ENCODE peak calls at places on chromosomes 3 and 15, in nine cellular contexts. Z is T-helper 9 cell; P is activated CD8-positive, alpha-beta memory T cell treated with anti-CD3 and anti-CD28 coated beads for 48 hours; L is SW480; G is right cardiac atrium; H is HuH-7; O is AG09309; J is ACHN; E is SK-N-DZ. V is an unnamed sample.

GRCh38 chr15:60423540-60423939 is 25.8 kb upstream of the ANXA2 start:
- DNase-seq in Z (no peak), P (no peak), L (peak), G (no peak), H (no peak), O (peak), J (peak), E (no peak), V (no peak)

GRCh38 chr15:66017009-66017408 is 147.7 kb downstream of the RAB11A start:
- DNase-seq in Z (no peak), P (no peak), L (no peak), G (no peak), H (no peak), O (no peak), J (no peak), E (peak), V (no peak)

GRCh38 chr15:51076898-51077564 is 17.7 kb downstream of the TNFAIP8L3 start:
- DNase-seq in Z (no peak), P (no peak), L (no peak), G (peak), H (no peak), O (no peak), J (no peak), E (no peak), V (no peak)

GRCh38 chr3:42129014-42129953 is 38.1 kb downstream of the TRAK1 start:
- DNase-seq in Z (no peak), P (no peak), L (no peak), G (no peak), H (no peak), O (no peak), J (no peak), E (no peak), V (no peak)

GRCh38 chr3:40847571-40847992 is 322.8 kb downstream of the ZNF621 start:
- DNase-seq in Z (no peak), P (no peak), L (peak), G (no peak), H (peak), O (no peak), J (peak), E (peak), V (no peak)

GRCh38 chr3:106345353-106346027 is 476.7 kb upstream of the CBLB start:
- DNase-seq in Z (no peak), P (no peak), L (peak), G (no peak), H (no peak), O (peak), J (peak), E (no peak), V (no peak)

GRCh38 chr3:59862686-59863085 is 812.9 kb upstream of the CFAP20DC start:
- DNase-seq in Z (no peak), P (no peak), L (peak), G (no peak), H (no peak), O (no peak), J (peak), E (no peak), V (no peak)

GRCh38 chr3:127174284-127174683 is 18.6 kb upstream of the PRR23E start:
- DNase-seq in Z (no peak), P (no peak), L (no peak), G (no peak), H (no peak), O (no peak), J (no peak), E (no peak), V (no peak)

GRCh38 chr15:84915011-84915958 is 30.8 kb downstream of the SLC28A1 start:
- DNase-seq in Z (no peak), P (peak), L (peak), G (peak), H (peak), O (peak), J (peak), E (peak), V (peak)

GRCh38 chr3:177894021-177894690 is 642.1 kb upstream of the KCNMB2 start:
- DNase-seq in Z (no peak), P (no peak), L (no peak), G (no peak), H (no peak), O (no peak), J (no peak), E (no peak), V (no peak)

GRCh38 chr3:143241556-143241955 is 122.0 kb downstream of the CHST2 start:
- DNase-seq in Z (no peak), P (no peak), L (no peak), G (no peak), H (no peak), O (peak), J (no peak), E (no peak), V (no peak)

GRCh38 chr3:48347500-48347899 is 14.0 kb upstream of the SPINK8 start:
- DNase-seq in Z (no peak), P (no peak), L (no peak), G (no peak), H (no peak), O (no peak), J (no peak), E (peak), V (no peak)

GRCh38 chr15:47983533-47983932 is 137.3 kb upstream of the SLC24A5 start:
- DNase-seq in Z (no peak), P (no peak), L (no peak), G (no peak), H (no peak), O (no peak), J (no peak), E (no peak), V (no peak)

GRCh38 chr3:127566801-127567200 is 23.7 kb downstream of the TPRA1 start:
- DNase-seq in Z (no peak), P (no peak), L (no peak), G (no peak), H (no peak), O (no peak), J (no peak), E (no peak), V (no peak)

GRCh38 chr3:25137606-25138005 is 290.5 kb upstream of the RARB start:
- DNase-seq in Z (no peak), P (no peak), L (no peak), G (no peak), H (no peak), O (no peak), J (no peak), E (no peak), V (no peak)

GRCh38 chr3:46506526-46506925 is 8.8 kb downstream of the RTP3 start:
- DNase-seq in Z (no peak), P (no peak), L (no peak), G (no peak), H (no peak), O (no peak), J (no peak), E (no peak), V (no peak)

GRCh38 chr15:79221696-79222095 is 60.8 kb upstream of the ANKRD34C start:
- DNase-seq in Z (no peak), P (no peak), L (no peak), G (no peak), H (no peak), O (no peak), J (no peak), E (no peak), V (peak)

GRCh38 chr15:60070838-60071493 is 66.9 kb downstream of the FOXB1 start:
- DNase-seq in Z (no peak), P (no peak), L (peak), G (no peak), H (no peak), O (no peak), J (peak), E (no peak), V (no peak)

V was measured in mesothelial cell of epicardium.